ENCODE peak calls at places on chromosomes 4 and X, in four cellular contexts. Z is Karpas-422, D is aorta, J is right lobe of liver. F is an unnamed sample. For H3K4me1, the result is how much of the 10 kb centered on the place peaks cover.

GRCh38 chr4:154714339-154715040 is 29.3 kb upstream of the LRAT start:
- DNase-seq in Z (no peak), D (no peak), J (no peak), F (no peak)

GRCh38 chrX:9644335-9644734 is 121.3 kb downstream of the GPR143 start:
- DNase-seq in Z (no peak), D (no peak), J (no peak), F (no peak)

GRCh38 chrX:10769696-10770619 is 149.6 kb upstream of the MID1 start:
- DNase-seq in Z (no peak), D (no peak), J (no peak), F (no peak)

GRCh38 chr4:32884198-32884597 is 2164.0 kb downstream of the PCDH7 start:
- DNase-seq in Z (no peak), D (no peak), J (no peak), F (no peak)

GRCh38 chr4:124542021-124542420 is 170.5 kb downstream of the ANKRD50 start:
- DNase-seq in Z (no peak), D (no peak), J (no peak), F (no peak)

GRCh38 chr4:10123227-10124101 is 6.9 kb upstream of the WDR1 start:
- DNase-seq in Z (no peak), D (no peak), J (no peak), F (no peak)

GRCh38 chr4:145302725-145303124 is 122.3 kb upstream of the OTUD4 start:
- DNase-seq in Z (no peak), D (no peak), J (no peak), F (no peak)

GRCh38 chr4:81196126-81196650 is 18.8 kb downstream of the PRKG2 start:
- DNase-seq in Z (no peak), D (no peak), J (no peak), F (no peak)

GRCh38 chr4:26870576-26871260 is 10.1 kb downstream of the STIM2 start:
- DNase-seq in Z (no peak), D (no peak), J (no peak), F (no peak)
- H3K4me1 ChIP-seq in Z (half or more), D (under half), J (under half), F (under half)

DNA sequence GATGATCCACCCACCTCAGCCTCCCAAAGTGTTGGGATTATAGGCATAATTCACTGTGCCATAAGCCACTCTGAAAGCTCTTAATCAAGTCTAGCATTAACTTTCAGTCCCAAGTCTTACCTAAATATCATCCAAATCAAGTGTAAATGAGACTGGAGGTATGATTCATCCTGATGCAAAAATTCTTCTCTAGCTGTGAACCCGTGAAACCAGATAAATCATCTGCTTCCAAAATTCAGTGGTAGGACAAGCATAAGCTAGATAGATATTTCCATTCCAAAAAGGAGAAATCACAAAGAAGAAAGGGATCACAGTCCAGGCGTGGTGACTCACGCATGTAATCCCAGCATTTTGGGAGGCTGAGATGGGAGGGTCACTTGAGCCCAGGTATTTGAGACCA is 8.8 kb upstream of the TBC1D25 start:
- DNase-seq in Z (no peak), D (no peak), J (no peak), F (no peak)
- H3K27ac ChIP-seq in Z (no peak), D (no peak), J (no peak), F (no peak)

DNA sequence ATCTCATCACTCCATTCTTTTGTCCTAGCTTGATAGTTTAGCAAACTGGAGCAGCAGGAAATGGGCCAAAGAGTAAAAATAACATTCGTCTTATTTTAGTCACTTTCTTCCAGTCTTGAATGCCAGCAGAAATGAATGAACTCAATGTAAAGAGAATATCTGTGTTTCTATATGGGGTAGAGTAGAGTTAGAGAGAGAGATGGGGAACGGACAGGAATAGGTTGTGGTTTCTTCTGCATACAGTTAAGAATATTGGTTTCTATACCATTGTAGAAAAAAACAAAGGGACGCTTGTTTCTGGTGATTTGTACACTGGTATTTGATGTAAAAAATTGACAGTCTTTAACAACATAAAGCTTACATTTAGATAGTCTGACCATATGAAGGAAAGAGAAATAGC is 8.9 kb downstream of the GPR174 start:
- DNase-seq in Z (no peak), D (no peak), J (no peak), F (no peak)
- H3K4me1 ChIP-seq in Z (under half), D (under half), J (under half), F (under half)

GRCh38 chr4:106284227-106284626 is 31.8 kb downstream of the TBCK start:
- DNase-seq in Z (no peak), D (no peak), J (no peak), F (no peak)
- H3K27ac ChIP-seq in Z (no peak), D (no peak), J (no peak), F (no peak)

GRCh38 chr4:76753814-76754213 is 144.1 kb downstream of the SOWAHB start:
- DNase-seq in Z (no peak), D (no peak), J (no peak), F (no peak)

GRCh38 chr4:76750716-76751115 is 147.2 kb downstream of the SOWAHB start:
- DNase-seq in Z (no peak), D (no peak), J (no peak), F (no peak)

GRCh38 chr4:76752911-76753494 is 144.9 kb downstream of the SOWAHB start:
- DNase-seq in Z (no peak), D (peak), J (no peak), F (no peak)

GRCh38 chr4:76749361-76749760 is 148.6 kb downstream of the SOWAHB start:
- DNase-seq in Z (no peak), D (no peak), J (no peak), F (no peak)

GRCh38 chr4:76751612-76752343 is 146.2 kb downstream of the SOWAHB start:
- DNase-seq in Z (no peak), D (no peak), J (no peak), F (no peak)
- H3K4me1 ChIP-seq in Z (under half), D (under half), J (under half), F (under half)

GRCh38 chr4:131344761-131345160 is 1804.3 kb upstream of the PCDH10 start:
- DNase-seq in Z (no peak), D (no peak), J (no peak), F (no peak)

GRCh38 chr4:131337956-131338355 is 1811.1 kb upstream of the PCDH10 start:
- DNase-seq in Z (no peak), D (no peak), J (no peak), F (no peak)

DNA sequence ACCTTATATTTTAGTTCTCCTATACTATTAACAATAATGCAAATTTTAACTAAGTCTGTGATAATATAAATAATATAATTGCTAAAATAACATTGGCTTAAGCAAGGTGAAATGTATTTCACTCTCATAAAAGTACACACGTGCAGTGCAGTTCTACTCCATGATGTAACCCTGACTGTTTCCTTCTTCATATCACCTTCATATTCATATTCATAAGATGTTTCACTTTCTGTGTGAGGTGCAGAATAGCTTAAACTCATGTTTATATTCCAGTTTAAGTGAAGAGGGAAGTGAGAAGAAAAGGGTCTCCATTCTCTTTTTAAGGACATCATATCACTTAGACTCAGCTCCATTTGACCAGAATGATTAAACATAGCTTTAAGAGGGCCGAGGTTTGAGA is 1810.0 kb upstream of the PCDH10 start:
- DNase-seq in Z (no peak), D (no peak), J (no peak), F (no peak)
- H3K27ac ChIP-seq in Z (no peak), D (no peak), J (no peak), F (no peak)

GRCh38 chr4:158817562-158818370 is 48.9 kb downstream of the FNIP2 start:
- DNase-seq in Z (no peak), D (no peak), J (no peak), F (no peak)

GRCh38 chr4:158821228-158822009 is 52.6 kb downstream of the FNIP2 start:
- DNase-seq in Z (no peak), D (peak), J (no peak), F (no peak)

GRCh38 chr4:158819942-158820786 is 51.3 kb downstream of the FNIP2 start:
- DNase-seq in Z (no peak), D (no peak), J (no peak), F (no peak)

GRCh38 chr4:158816953-158817352 is 48.1 kb downstream of the FNIP2 start:
- DNase-seq in Z (no peak), D (no peak), J (no peak), F (no peak)

GRCh38 chr4:158818595-158818994 is 49.8 kb downstream of the FNIP2 start:
- DNase-seq in Z (no peak), D (no peak), J (no peak), F (no peak)
- H3K4me1 ChIP-seq in Z (under half), D (under half), J (under half), F (half or more)

DNA sequence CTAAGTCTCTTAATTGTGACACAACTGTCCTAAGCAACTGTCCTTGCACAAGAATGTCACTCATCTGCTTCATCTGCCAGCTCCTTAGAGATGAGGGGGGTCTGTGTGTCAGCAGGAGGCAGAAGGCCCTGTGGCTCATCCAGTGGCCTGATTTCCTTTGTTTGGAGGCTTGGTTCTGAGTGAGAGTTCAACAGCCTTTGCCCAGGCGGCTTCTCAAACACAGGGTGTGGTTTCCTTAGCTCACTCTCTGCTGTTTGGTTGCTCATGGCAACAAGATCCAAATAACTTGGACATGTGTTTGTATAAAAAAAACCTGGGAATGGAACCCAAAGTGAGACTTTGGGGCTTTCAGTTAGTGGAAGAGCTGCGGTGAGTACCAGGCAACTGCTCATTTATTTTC is 46.6 kb downstream of the MAP7D3 start:
- DNase-seq in Z (no peak), D (peak), J (no peak), F (no peak)
- H3K27ac ChIP-seq in Z (no peak), D (peak), J (peak), F (peak)

GRCh38 chr4:77199701-77200100 is 42.7 kb downstream of the CCNG2 start:
- DNase-seq in Z (no peak), D (no peak), J (no peak), F (no peak)
- H3K4me1 ChIP-seq in Z (under half), D (under half), J (under half), F (under half)

F was measured in upper lobe of left lung.